ENCODE peak calls at places on chromosome 4, in four cellular contexts. Z is fibroblast of mammary gland, D is left ventricle myocardium inferior, Y is neural progenitor cell. B is an unnamed sample.

GRCh38 chr4:16116019-16116418 is 32.2 kb upstream of the PROM1 start:
- DNase-seq in Z (no peak), D (no peak), Y (no peak), B (no peak)

GRCh38 chr4:86870442-86871069 is 21.4 kb upstream of the SLC10A6 start:
- DNase-seq in Z (no peak), D (no peak), Y (no peak), B (no peak)

GRCh38 chr4:110096406-110096805 is 102.0 kb downstream of the ELOVL6 start:
- DNase-seq in Z (no peak), D (no peak), Y (no peak), B (no peak)

GRCh38 chr4:184668511-184669114 is 19.1 kb downstream of the PRIMPOL start:
- DNase-seq in Z (peak), D (no peak), Y (no peak), B (peak)

GRCh38 chr4:19399001-19399400 is 852.7 kb upstream of the SLIT2 start:
- DNase-seq in Z (peak), D (no peak), Y (no peak), B (peak)

GRCh38 chr4:40594261-40595178 is 35.1 kb downstream of the RBM47 start:
- DNase-seq in Z (peak), D (no peak), Y (no peak), B (peak)

GRCh38 chr4:118969359-118969758 is 80.7 kb downstream of the SYNPO2 start:
- DNase-seq in Z (peak), D (peak), Y (peak), B (peak)

GRCh38 chr4:5120067-5120466 is 68.8 kb downstream of the STK32B start:
- DNase-seq in Z (no peak), D (no peak), Y (no peak), B (no peak)

GRCh38 chr4:142707397-142707796 is 138.7 kb downstream of the INPP4B start:
- DNase-seq in Z (no peak), D (no peak), Y (no peak), B (no peak)

GRCh38 chr4:82643994-82644730 is 82.4 kb upstream of the TMEM150C start:
- DNase-seq in Z (peak), D (no peak), Y (no peak), B (peak)

GRCh38 chr4:156799121-156799589 is 172.4 kb downstream of the PDGFC start:
- DNase-seq in Z (peak), D (no peak), Y (no peak), B (peak)

GRCh38 chr4:99634742-99635360 is 22.8 kb downstream of the C4orf54 start:
- DNase-seq in Z (no peak), D (no peak), Y (no peak), B (no peak)

GRCh38 chr4:168741281-168742173 is 244.7 kb downstream of the PALLD start:
- DNase-seq in Z (no peak), D (no peak), Y (no peak), B (no peak)

GRCh38 chr4:56444719-56445118 is 8.7 kb downstream of the PAICS start:
- DNase-seq in Z (no peak), D (no peak), Y (no peak), B (no peak)

GRCh38 chr4:76515975-76516853 is 81.2 kb downstream of the SHROOM3 start:
- DNase-seq in Z (peak), D (no peak), Y (no peak), B (peak)

GRCh38 chr4:54657556-54658313 is at the start of gene KIT:
- DNase-seq in Z (no peak), D (peak), Y (peak), B (peak)

GRCh38 chr4:113784497-113785254 is 23.1 kb upstream of the CAMK2D start:
- DNase-seq in Z (peak), D (no peak), Y (no peak), B (peak)

GRCh38 chr4:106583567-106583966 is 215.0 kb upstream of the GIMD1 start:
- DNase-seq in Z (peak), D (no peak), Y (no peak), B (peak)

GRCh38 chr4:2060578-2061207 is 1.6 kb downstream of the NAT8L start:
- DNase-seq in Z (no peak), D (peak), Y (peak), B (no peak)

GRCh38 chr4:23290656-23291055 is 597.9 kb downstream of the GBA3 start:
- DNase-seq in Z (no peak), D (no peak), Y (no peak), B (peak)

GRCh38 chr4:52658671-52659015 is 458 bp downstream of the USP46 start:
- DNase-seq in Z (no peak), D (no peak), Y (no peak), B (no peak)

GRCh38 chr4:125664091-125664767 is 349.5 kb downstream of the FAT4 start:
- DNase-seq in Z (no peak), D (no peak), Y (peak), B (no peak)

GRCh38 chr4:181987392-181987791 is 255.8 kb upstream of the TENM3 start:
- DNase-seq in Z (no peak), D (no peak), Y (no peak), B (no peak)

GRCh38 chr4:120082286-120082685 is 15.6 kb upstream of the MAD2L1 start:
- DNase-seq in Z (no peak), D (no peak), Y (no peak), B (no peak)

GRCh38 chr4:145679520-145679919 is 426 bp upstream of the C4orf51 start:
- DNase-seq in Z (peak), D (peak), Y (no peak), B (peak)

GRCh38 chr4:140851032-140851636 is 94.9 kb upstream of the TBC1D9 start:
- DNase-seq in Z (peak), D (no peak), Y (peak), B (peak)

GRCh38 chr4:105965183-105965800 is 70.0 kb downstream of the NPNT start:
- DNase-seq in Z (no peak), D (no peak), Y (no peak), B (no peak)

GRCh38 chr4:81573817-81574216 is 102.1 kb upstream of the RASGEF1B start:
- DNase-seq in Z (no peak), D (no peak), Y (no peak), B (no peak)

GRCh38 chr4:144202091-144202490 is 61.6 kb upstream of the GYPA start:
- DNase-seq in Z (no peak), D (no peak), Y (no peak), B (no peak)

GRCh38 chr4:144204431-144204830 is 63.9 kb upstream of the GYPA start:
- DNase-seq in Z (no peak), D (no peak), Y (no peak), B (no peak)

GRCh38 chr4:144209491-144209890 is 69.0 kb upstream of the GYPA start:
- DNase-seq in Z (no peak), D (no peak), Y (no peak), B (no peak)

DNA sequence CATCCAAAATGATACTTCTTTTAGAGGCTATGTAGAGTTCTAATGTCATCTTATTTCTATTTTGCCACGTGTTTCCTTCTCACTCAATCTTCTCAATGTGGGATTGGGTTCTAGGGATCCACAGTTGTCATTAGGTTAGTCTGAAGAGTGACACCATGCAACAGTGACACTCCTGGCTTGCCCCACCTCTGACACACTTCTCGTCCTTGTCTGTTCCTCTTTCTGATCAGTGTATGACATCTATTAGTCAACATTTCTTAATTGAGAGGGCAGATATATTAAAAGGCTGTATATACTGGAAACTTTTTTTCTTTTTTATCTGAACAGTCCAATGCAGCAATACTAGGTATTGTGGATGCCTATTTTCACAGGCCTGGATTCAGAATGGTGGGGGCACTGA is 67.6 kb upstream of the GYPA start:
- DNase-seq in Z (no peak), D (no peak), Y (no peak), B (no peak)
- H3K4me3 ChIP-seq in Z (no peak), D (no peak), Y (no peak), B (no peak)

GRCh38 chr4:132227349-132228165 is 921.5 kb upstream of the PCDH10 start:
- DNase-seq in Z (peak), D (no peak), Y (peak), B (peak)
- TF ChIP-seq CTCF in Z (peak), D (peak), Y (peak), B (peak)

DNA sequence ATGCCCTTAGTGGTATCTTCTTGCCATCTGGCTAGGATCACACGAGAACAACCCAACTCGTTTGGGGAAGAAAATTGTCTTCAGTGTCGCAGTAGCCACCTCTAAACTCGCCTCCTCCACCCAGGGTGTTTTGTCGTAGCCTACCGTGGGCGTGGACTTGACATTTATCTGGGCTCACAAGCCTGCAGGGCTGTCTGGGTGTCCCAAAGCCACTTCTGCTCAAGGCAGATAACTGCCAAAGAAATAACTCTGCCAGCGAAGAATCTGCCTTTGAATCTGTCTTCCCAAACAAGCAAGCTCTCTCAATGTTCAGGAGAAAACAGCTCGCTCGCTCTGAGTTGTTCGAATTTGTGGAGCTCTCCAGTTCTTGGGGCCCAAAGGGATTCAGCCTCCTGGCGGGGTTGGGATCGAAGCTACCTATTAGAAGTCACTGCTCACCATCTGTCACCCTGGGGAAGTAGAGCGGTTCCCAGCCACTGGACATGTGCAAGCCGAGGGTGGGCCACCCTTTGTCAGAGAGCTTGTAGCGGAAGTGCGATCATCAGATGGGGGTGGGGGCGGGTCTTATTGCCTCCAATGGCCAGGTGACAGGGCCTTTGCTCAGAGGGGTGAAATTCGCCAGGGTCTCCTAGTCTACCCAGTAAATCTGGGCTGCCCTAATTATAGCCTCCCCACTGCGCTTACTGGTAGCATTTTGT is 14.8 kb downstream of the BLOC1S4 start:
- DNase-seq in Z (no peak), D (no peak), Y (no peak), B (no peak)
- H3K4me3 ChIP-seq in Z (no peak), D (no peak), Y (no peak), B (no peak)

DNA sequence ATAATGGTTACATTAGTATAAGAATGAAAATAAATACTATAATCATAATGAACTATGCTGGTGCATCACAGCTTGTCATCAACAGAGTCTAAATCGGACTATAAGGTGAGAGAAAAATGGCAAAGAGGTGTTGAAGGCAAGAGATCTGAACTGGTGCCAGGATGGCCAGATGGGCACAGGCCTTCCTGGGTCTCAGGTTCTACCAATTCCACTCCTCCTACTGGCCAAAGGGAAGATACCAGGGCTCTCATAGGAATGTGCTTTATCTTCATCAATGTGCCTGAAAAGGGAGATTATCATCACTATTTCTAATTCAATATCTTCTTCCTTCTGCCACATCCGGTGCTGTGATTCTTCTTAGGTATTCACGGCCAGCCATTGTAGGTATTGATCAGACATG is 107.6 kb downstream of the GASK1B start:
- DNase-seq in Z (no peak), D (no peak), Y (no peak), B (no peak)
- TF ChIP-seq CTCF in Z (peak), D (no peak), Y (peak), B (peak)

GRCh38 chr4:161364681-161365080 is 799.1 kb downstream of the FSTL5 start:
- DNase-seq in Z (no peak), D (no peak), Y (no peak), B (no peak)
- H3K4me3 ChIP-seq in Z (no peak), D (no peak), Y (no peak), B (no peak)

DNA sequence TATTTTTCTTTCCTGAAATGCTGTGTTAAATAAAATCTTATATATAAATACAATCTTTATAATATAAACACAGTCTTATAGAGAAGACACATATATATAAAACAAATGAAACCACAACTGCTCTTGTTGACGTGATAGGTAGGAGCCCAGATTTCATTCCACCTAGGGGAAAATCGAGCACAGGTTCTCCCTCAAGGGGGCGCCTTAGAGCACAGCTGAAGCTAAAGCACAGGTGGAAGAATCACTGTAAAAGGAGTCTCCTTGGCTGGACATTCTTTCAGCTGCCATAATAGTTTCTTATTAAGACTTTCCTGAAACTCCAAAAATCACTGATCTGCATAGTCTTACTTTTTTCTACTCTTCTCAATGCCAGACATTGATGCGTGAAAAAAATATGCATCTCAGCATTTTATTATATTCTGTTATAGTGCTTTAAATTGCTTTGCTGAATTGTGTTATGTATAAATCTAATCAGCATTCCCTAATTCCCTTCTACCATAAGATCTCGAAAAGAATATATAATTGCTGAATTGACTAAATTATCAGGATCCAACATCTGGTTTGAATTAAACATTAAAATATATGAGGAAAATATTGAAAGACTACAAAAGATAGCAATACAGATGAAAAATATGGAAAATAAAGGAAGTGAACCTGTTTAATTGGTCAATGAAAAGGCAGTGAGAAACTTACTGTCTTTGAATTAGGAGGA is 25.5 kb upstream of the RXFP1 start:
- DNase-seq in Z (no peak), D (peak), Y (peak), B (peak)
- TF ChIP-seq CTCF in Z (peak), D (peak), Y (peak), B (peak)

GRCh38 chr4:78018271-78019049 is 38.7 kb upstream of the FRAS1 start:
- DNase-seq in Z (no peak), D (no peak), Y (no peak), B (no peak)
- H3K4me3 ChIP-seq in Z (no peak), D (no peak), Y (no peak), B (no peak)

DNA sequence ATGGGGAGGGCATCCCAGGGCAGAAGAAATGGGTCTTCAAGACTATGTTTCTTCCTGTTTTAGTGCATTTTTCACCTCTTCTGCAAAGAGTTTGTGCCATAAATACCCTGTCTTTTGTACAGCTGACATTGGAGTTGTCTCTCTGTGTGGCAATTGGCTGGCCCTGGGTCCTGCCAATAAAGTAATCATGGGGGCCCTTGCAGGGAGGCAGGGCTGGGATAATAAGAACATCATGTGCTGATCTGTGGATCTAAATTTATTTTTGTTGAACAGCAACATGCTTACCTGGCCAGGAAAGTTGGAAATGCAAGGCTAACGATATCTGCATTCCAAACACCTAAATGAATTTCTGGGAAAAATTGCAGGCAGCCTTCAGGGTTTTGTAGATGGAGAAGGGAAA is 174.6 kb upstream of the GATB start:
- DNase-seq in Z (no peak), D (no peak), Y (no peak), B (no peak)
- TF ChIP-seq CTCF in Z (no peak), D (no peak), Y (no peak), B (no peak)

GRCh38 chr4:24794111-24794860 is 1.1 kb upstream of the SOD3 start:
- DNase-seq in Z (peak), D (no peak), Y (no peak), B (peak)
- H3K4me3 ChIP-seq in Z (peak), D (peak), Y (no peak), B (no peak)

GRCh38 chr4:90181644-90182043 is 54.5 kb downstream of the CCSER1 start:
- DNase-seq in Z (no peak), D (no peak), Y (no peak), B (no peak)

GRCh38 chr4:90185416-90185815 is 58.2 kb downstream of the CCSER1 start:
- DNase-seq in Z (no peak), D (no peak), Y (no peak), B (no peak)

GRCh38 chr4:90186229-90186628 is 59.0 kb downstream of the CCSER1 start:
- DNase-seq in Z (no peak), D (no peak), Y (no peak), B (no peak)

GRCh38 chr4:90184560-90184959 is 57.4 kb downstream of the CCSER1 start:
- DNase-seq in Z (no peak), D (no peak), Y (no peak), B (no peak)

DNA sequence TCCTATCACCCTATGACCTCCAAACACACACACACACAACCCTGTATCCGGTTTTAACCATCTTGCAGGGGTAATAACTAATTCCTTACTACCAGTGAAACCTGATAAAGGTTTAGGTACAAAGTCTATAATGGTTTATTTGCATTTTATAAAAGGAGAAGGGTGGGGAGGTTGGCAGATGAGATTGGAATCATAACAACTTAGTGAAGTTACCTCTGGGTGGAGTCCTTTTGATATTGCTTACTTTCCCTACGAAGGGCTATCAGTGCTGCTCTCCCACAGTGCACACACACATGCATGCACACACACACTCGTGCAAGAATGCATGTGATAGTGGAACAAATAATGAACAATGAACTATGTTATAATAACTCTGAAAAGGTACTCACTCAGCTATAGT is 56.1 kb downstream of the CCSER1 start:
- DNase-seq in Z (no peak), D (no peak), Y (no peak), B (no peak)
- TF ChIP-seq CTCF in Z (no peak), D (no peak), Y (no peak), B (no peak)